ENCODE peak calls at places on chromosome 17, in four cellular contexts. O is activated CD4-positive, alpha-beta T cell treated with anti-CD3 and anti-CD28 coated beads, Interleukin-2, amount 10 ng/mL, durations not matched to agents 7 days and 5 days; U is neural crest cell; K is NAMALWA. G is an unnamed sample.

GRCh38 chr17:32914181-32914580 is 13.8 kb upstream of the TMEM98 start:
- DNase-seq in U (no peak), O (no peak), K (no peak), G (no peak)

GRCh38 chr17:55420776-55421178 is 858 bp downstream of the MMD start:
- DNase-seq in K (peak; percentile 61), O (peak; percentile 54), U (peak; percentile 29), G (no peak)

GRCh38 chr17:50688168-50688719 is 19.5 kb downstream of the ANKRD40 start:
- DNase-seq in K (no peak), U (no peak), O (no peak), G (no peak)

GRCh38 chr17:44069974-44070454 is 521 bp upstream of the G6PC3 start:
- DNase-seq in K (peak; percentile 63), O (no peak), U (no peak), G (peak; percentile 43)

GRCh38 chr17:82590881-82591539 is 57.2 kb downstream of the WDR45B start:
- DNase-seq in O (no peak), U (no peak), K (no peak), G (no peak)

GRCh38 chr17:61591930-61592329 is 911 bp upstream of the NACA2 start:
- DNase-seq in O (no peak), U (no peak), K (no peak), G (no peak)

GRCh38 chr17:75404739-75405364 is 626 bp downstream of the GRB2 start:
- DNase-seq in U (no peak), K (peak; percentile 76), O (peak; percentile 63), G (no peak)

GRCh38 chr17:54807331-54807730 is 93.3 kb upstream of the TOM1L1 start:
- DNase-seq in U (no peak), O (no peak), K (no peak), G (no peak)

GRCh38 chr17:1484586-1485310 is 7.7 kb downstream of the MYO1C start:
- DNase-seq in K (peak; percentile 81), U (peak; percentile 31), O (peak; percentile 33), G (no peak)

GRCh38 chr17:53626286-53626685 is 196.4 kb upstream of the KIF2B start:
- DNase-seq in K (no peak), U (no peak), O (no peak), G (peak; percentile 34)

GRCh38 chr17:41718287-41718645 is 6.1 kb downstream of the GAST start:
- DNase-seq in U (no peak), K (no peak), O (no peak), G (no peak)

GRCh38 chr17:1783271-1783670 is 21.4 kb downstream of the SERPINF1 start:
- DNase-seq in O (no peak), U (no peak), K (no peak), G (no peak)

GRCh38 chr17:5123343-5124124 is 7.7 kb downstream of the USP6 start:
- DNase-seq in O (no peak), U (no peak), K (no peak), G (no peak)

GRCh38 chr17:60392845-60393702 is 1.1 kb upstream of the USP32 start:
- DNase-seq in O (peak; percentile 45), U (peak; percentile 6), K (peak; percentile 54), G (peak; percentile 11)

GRCh38 chr17:77839324-77840155 is 119.0 kb upstream of the TNRC6C start:
- DNase-seq in O (no peak), K (no peak), U (no peak), G (no peak)

GRCh38 chr17:14048169-14048568 is 21.1 kb upstream of the COX10 start:
- DNase-seq in K (peak; percentile 1), O (no peak), U (no peak), G (peak; percentile 19)

GRCh38 chr17:66466933-66467367 is 164.5 kb downstream of the PRKCA start:
- DNase-seq in O (peak; percentile 52), K (no peak), U (no peak), G (peak; percentile 87)

GRCh38 chr17:2965621-2966275 is 97.7 kb downstream of the OR1D5 start:
- DNase-seq in U (no peak), O (no peak), K (no peak), G (no peak)

GRCh38 chr17:57404073-57404472 is 147.8 kb downstream of the MSI2 start:
- DNase-seq in U (no peak), O (no peak), K (peak; percentile 48), G (no peak)

GRCh38 chr17:34852141-34852540 is 109.1 kb downstream of the CCT6B start:
- DNase-seq in U (no peak), K (no peak), O (no peak), G (no peak)

GRCh38 chr17:79617740-79618382 is 7.0 kb upstream of the RBFOX3 start:
- DNase-seq in U (no peak), O (no peak), K (no peak), G (no peak)

GRCh38 chr17:31457391-31458234 is 66.1 kb downstream of the RAB11FIP4 start:
- DNase-seq in K (no peak), O (no peak), U (no peak), G (no peak)

GRCh38 chr17:56710986-56711385 is 117.5 kb downstream of the NOG start:
- DNase-seq in K (no peak), O (no peak), U (no peak), G (no peak)

GRCh38 chr17:41684050-41684449 is 4.6 kb upstream of the EIF1 start:
- DNase-seq in K (no peak), U (no peak), O (no peak), G (no peak)